ENCODE peak calls at places on chromosome 16, in four cellular contexts. G is Panc1, K is GM23338, T is K562. P is an unnamed sample.

GRCh38 chr16:80056334-80056733 is 455.8 kb upstream of the MAF start:
- ATAC-seq in G (no peak), K (no peak), T (no peak), P (no peak)

GRCh38 chr16:85166699-85167588 is 54.7 kb upstream of the CIBAR2 start:
- ATAC-seq in G (no peak), K (no peak), T (no peak), P (no peak)

GRCh38 chr16:3846595-3847091 is 33.9 kb downstream of the CREBBP start:
- ATAC-seq in G (no peak), K (no peak), T (peak), P (no peak)

GRCh38 chr16:88436796-88437195 is 16.3 kb upstream of the ZFPM1 start:
- ATAC-seq in G (no peak), K (peak), T (no peak), P (no peak)

GRCh38 chr16:11253009-11253994 is 2.7 kb downstream of the SOCS1 start:
- ATAC-seq in G (no peak), K (no peak), T (no peak), P (no peak)

GRCh38 chr16:87410530-87410929 is 18.4 kb downstream of the MAP1LC3B start:
- ATAC-seq in G (no peak), K (no peak), T (no peak), P (no peak)

GRCh38 chr16:84836967-84837366 is 17.2 kb downstream of the CRISPLD2 start:
- ATAC-seq in G (no peak), K (no peak), T (no peak), P (no peak)

GRCh38 chr16:88773812-88774291 is 11.2 kb downstream of the PIEZO1 start:
- ATAC-seq in G (peak), K (no peak), T (peak), P (peak)

GRCh38 chr16:23365602-23366240 is 63.6 kb downstream of the SCNN1B start:
- ATAC-seq in G (no peak), K (peak), T (no peak), P (no peak)

GRCh38 chr16:23367564-23367963 is 65.5 kb downstream of the SCNN1B start:
- ATAC-seq in G (no peak), K (no peak), T (no peak), P (no peak)

GRCh38 chr16:23359092-23359760 is 57.1 kb downstream of the SCNN1B start:
- ATAC-seq in G (no peak), K (no peak), T (no peak), P (peak)

GRCh38 chr16:23357761-23358290 is 55.7 kb downstream of the SCNN1B start:
- ATAC-seq in G (no peak), K (no peak), T (no peak), P (no peak)

GRCh38 chr16:23362460-23363317 is 60.6 kb downstream of the SCNN1B start:
- ATAC-seq in G (peak), K (peak), T (no peak), P (peak)
- TF ChIP-seq POLR2AphosphoS5 in G (no peak), K (no peak), T (no peak), P (no peak)

GRCh38 chr16:4945560-4946502 is 8.9 kb upstream of the PPL start:
- ATAC-seq in G (peak), K (no peak), T (no peak), P (peak)
- TF ChIP-seq POLR2AphosphoS5 in G (peak), K (no peak), T (no peak), P (no peak)

DNA sequence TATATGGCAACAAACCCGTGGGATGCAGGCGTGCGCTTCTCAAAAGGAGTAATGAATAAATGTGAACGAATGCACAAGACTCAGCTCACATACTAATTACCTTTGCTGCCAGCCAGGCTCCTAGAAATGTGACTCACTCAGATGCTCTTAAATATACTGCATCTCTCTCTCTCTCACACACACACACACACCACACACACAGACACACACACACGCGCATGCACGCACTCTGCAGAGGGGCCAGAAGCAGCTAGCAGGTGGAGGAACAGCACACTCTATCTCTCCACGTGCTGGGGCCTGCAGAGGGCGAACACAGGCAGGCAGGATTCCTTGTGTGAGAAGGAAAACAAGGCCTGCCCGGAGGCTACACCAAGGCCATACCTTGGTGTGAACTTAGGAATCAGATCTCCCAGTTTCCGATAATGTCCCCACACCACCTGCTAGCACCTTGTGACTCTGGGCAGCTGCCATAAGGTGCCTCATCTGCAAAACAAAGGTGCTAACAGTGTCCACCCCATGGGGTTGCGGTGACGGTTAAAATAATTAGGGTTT is 5.3 kb downstream of the GPRC5B start:
- ATAC-seq in G (peak), K (peak), T (no peak), P (no peak)
- TF ChIP-seq POLR2AphosphoS5 in G (no peak), K (peak), T (no peak), P (no peak)

GRCh38 chr16:24838554-24839266 is 7.1 kb upstream of the SLC5A11 start:
- ATAC-seq in G (peak), K (no peak), T (peak), P (peak)
- TF ChIP-seq POLR2AphosphoS5 in G (no peak), K (no peak), T (peak), P (no peak)

GRCh38 chr16:30950516-30951073 is 1.7 kb downstream of the ORAI3 start:
- ATAC-seq in G (no peak), K (no peak), T (no peak), P (no peak)
- TF ChIP-seq POLR2AphosphoS5 in G (no peak), K (no peak), T (no peak), P (no peak)

GRCh38 chr16:70398177-70398743 is 40.6 kb downstream of the ST3GAL2 start:
- ATAC-seq in G (no peak), K (no peak), T (no peak), P (no peak)

GRCh38 chr16:70392606-70393005 is 45.9 kb downstream of the DDX19A start:
- ATAC-seq in G (no peak), K (no peak), T (no peak), P (no peak)

GRCh38 chr16:70396209-70396904 is 42.5 kb downstream of the ST3GAL2 start:
- ATAC-seq in G (no peak), K (no peak), T (peak), P (peak)

GRCh38 chr16:70394853-70395252 is 44.0 kb downstream of the ST3GAL2 start:
- ATAC-seq in G (no peak), K (no peak), T (no peak), P (no peak)

GRCh38 chr16:70395345-70395901 is 43.5 kb downstream of the ST3GAL2 start:
- ATAC-seq in G (peak), K (peak), T (peak), P (peak)
- TF ChIP-seq POLR2AphosphoS5 in G (no peak), K (no peak), T (no peak), P (no peak)